ENCODE peak calls at places on chromosomes 11 and 22, in six cellular contexts. S is SK-N-SH, U is HepG2, E is HCT116, P is GM12878, W is K562. X is an unnamed sample.

GRCh38 chr22:47406896-47407295 is 644.4 kb downstream of the TBC1D22A start:
- DNase-seq in S (no peak), U (no peak), E (no peak), P (no peak), W (no peak), X (no peak)

GRCh38 chr22:26367402-26368245 is 61.4 kb upstream of the ASPHD2 start:
- DNase-seq in S (peak), U (peak), E (peak), P (no peak), W (peak), X (no peak)

GRCh38 chr22:31951201-31952093 is 7.1 kb downstream of the YWHAH start:
- DNase-seq in S (no peak), U (no peak), E (no peak), P (no peak), W (no peak), X (no peak)

GRCh38 chr11:79404325-79404724 is 36.5 kb downstream of the TENM4 start:
- DNase-seq in S (no peak), U (no peak), E (no peak), P (no peak), W (no peak), X (no peak)

GRCh38 chr11:60700689-60701508 is 1.5 kb downstream of the MS4A8 start:
- DNase-seq in S (peak), U (peak), E (peak), P (no peak), W (peak), X (peak)

GRCh38 chr11:76250520-76251222 is 44.4 kb upstream of the WNT11 start:
- DNase-seq in S (no peak), U (no peak), E (no peak), P (no peak), W (no peak), X (no peak)

GRCh38 chr11:64241430-64242153 is 697 bp downstream of the FKBP2 start:
- DNase-seq in S (peak), U (peak), E (peak), P (no peak), W (peak), X (peak)

GRCh38 chr22:22390989-22391388 is 117.6 kb downstream of the ZNF280B start:
- DNase-seq in S (no peak), U (no peak), E (no peak), P (no peak), W (peak), X (no peak)

GRCh38 chr11:95095858-95096587 is 6.4 kb downstream of the ENDOD1 start:
- DNase-seq in S (no peak), U (no peak), E (no peak), P (peak), W (no peak), X (no peak)

DNA sequence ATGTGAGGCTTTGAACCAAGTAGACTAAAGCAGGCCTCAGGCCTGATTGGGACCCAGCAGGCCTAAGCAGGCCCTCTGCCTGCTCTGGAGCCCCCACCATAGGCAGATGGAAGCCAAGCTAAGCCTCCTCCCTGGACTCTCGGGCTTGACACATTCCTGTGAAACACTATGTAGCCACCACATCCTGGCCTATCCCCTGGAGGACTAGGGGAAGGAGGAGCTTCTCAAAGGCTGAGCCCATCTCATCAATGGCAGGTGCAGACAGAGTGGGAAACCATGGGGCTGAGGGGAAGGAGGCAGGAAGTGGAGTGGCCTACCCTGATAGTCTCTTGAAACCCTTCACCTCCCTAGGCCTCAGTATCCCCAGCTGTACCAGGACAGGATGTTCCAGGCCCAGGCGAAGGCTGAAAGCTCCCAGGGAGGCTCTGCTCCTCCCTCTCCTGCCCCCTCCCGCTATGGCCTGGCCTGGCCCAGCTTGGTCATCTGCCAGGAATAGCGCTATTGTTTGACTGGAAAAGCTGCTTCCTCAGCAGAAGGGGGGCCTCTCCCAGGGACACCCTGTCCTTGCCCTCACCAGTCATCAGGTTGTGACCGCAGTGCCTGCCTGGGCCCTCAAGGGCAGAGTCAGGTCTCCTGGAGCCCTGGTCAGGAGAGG is 1.5 kb upstream of the CASTOR1 start:
- DNase-seq in S (peak), U (peak), E (no peak), P (no peak), W (no peak), X (peak)
- TF ChIP-seq JUND in S (no peak), U (no peak), E (no peak), P (no peak), W (no peak), X (no peak)

DNA sequence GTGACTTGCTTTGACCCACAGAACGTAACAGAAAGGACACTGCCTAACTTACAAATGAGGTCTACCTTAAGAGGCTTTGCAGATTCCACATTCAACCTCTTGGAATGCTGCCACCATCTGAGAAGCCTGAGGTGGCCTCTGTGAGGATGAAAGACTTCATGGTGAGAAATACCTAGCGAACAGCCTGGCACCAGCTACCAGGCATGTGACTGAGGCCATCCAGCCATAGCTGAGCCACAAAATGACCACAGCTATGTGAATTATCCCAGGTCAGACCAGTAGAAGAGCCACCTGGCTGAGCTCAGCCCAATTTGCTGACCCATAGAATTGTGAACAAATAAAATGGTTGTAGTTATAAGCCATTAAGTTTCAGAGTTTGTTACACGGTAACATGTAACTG is 37.5 kb downstream of the PPARA start:
- DNase-seq in S (no peak), U (no peak), E (peak), P (no peak), W (no peak), X (peak)
- TF ChIP-seq JUND in S (no peak), U (no peak), E (no peak), P (no peak), W (no peak), X (no peak)

GRCh38 chr11:34425863-34426262 is 12.9 kb upstream of the CAT start:
- DNase-seq in S (no peak), U (no peak), E (no peak), P (no peak), W (no peak), X (no peak)
- TF ChIP-seq JUND in S (no peak), U (no peak), E (no peak), P (no peak), W (no peak), X (no peak)

GRCh38 chr11:62980133-62980760 is 4.5 kb downstream of the SLC22A6 start:
- DNase-seq in S (no peak), U (no peak), E (no peak), P (no peak), W (no peak), X (peak)

GRCh38 chr11:62974848-62975522 is 9.8 kb downstream of the SLC22A6 start:
- DNase-seq in S (peak), U (peak), E (peak), P (no peak), W (peak), X (no peak)

GRCh38 chr11:62981743-62982142 is 3.0 kb downstream of the SLC22A6 start:
- DNase-seq in S (no peak), U (no peak), E (no peak), P (no peak), W (no peak), X (no peak)

GRCh38 chr11:62976109-62976508 is 8.7 kb downstream of the SLC22A6 start:
- DNase-seq in S (peak), U (no peak), E (peak), P (no peak), W (peak), X (no peak)
- TF ChIP-seq JUND in S (no peak), U (no peak), E (no peak), P (no peak), W (no peak), X (no peak)

DNA sequence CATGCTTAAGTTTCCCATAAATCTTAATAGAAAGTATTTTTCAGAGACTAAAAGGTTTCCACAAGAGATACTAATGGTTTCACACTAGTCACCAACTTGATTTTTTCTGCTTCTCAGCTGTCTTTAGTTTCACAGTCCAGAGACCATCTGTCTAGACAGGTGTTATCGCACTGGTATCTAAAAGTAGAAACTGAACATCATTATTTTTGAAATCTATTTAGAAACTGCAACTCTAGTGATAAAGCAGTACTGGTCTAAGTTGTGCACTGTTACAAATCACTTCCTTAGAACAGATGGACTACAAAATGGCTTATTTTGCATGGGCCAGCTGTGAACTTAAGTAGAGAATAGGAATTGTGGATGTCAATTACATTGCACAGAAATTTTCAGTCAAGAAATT is 78.0 kb downstream of the CNTN5 start:
- DNase-seq in S (no peak), U (no peak), E (no peak), P (peak), W (no peak), X (no peak)
- TF ChIP-seq JUND in S (no peak), U (no peak), E (no peak), P (no peak), W (no peak), X (no peak)

X was measured in T47D.